ENCODE peak calls at places on chromosomes 2 and 18, in nine cellular contexts. One of them, this sample, is unnamed.

GRCh38 chr2:17709897-17710296 is 43.7 kb downstream of the SMC6 start:
- DNase-seq in lower leg skin: no peak
- DNase-seq in HCT116: no peak
- DNase-seq in IMR-90: no peak
- DNase-seq in tibial nerve: no peak
- DNase-seq in H1: no peak
- DNase-seq in NB4: no peak
- DNase-seq in stomach: no peak
- DNase-seq in GM12891: no peak
- DNase-seq in this sample: no peak

GRCh38 chr2:55856936-55857335 is 66.6 kb downstream of the EFEMP1 start:
- DNase-seq in stomach: no peak
- DNase-seq in H1: no peak
- DNase-seq in lower leg skin: no peak
- DNase-seq in GM12891: no peak
- DNase-seq in NB4: no peak
- DNase-seq in IMR-90: peak
- DNase-seq in tibial nerve: no peak
- DNase-seq in HCT116: no peak
- DNase-seq in this sample: no peak

GRCh38 chr18:10317864-10318685 is 136.4 kb upstream of the APCDD1 start:
- DNase-seq in tibial nerve: no peak
- DNase-seq in NB4: no peak
- DNase-seq in HCT116: no peak
- DNase-seq in IMR-90: no peak
- DNase-seq in stomach: no peak
- DNase-seq in lower leg skin: no peak
- DNase-seq in GM12891: no peak
- DNase-seq in H1: no peak
- DNase-seq in this sample: no peak

GRCh38 chr2:239691720-239692119 is 290.9 kb upstream of the HDAC4 start:
- DNase-seq in lower leg skin: peak
- DNase-seq in GM12891: no peak
- DNase-seq in NB4: no peak
- DNase-seq in IMR-90: no peak
- DNase-seq in H1: no peak
- DNase-seq in HCT116: no peak
- DNase-seq in tibial nerve: no peak
- DNase-seq in stomach: no peak
- DNase-seq in this sample: no peak

GRCh38 chr2:96159084-96159830 is 14.0 kb upstream of the DUSP2 start:
- DNase-seq in GM12891: no peak
- DNase-seq in HCT116: no peak
- DNase-seq in lower leg skin: no peak
- DNase-seq in stomach: no peak
- DNase-seq in tibial nerve: no peak
- DNase-seq in IMR-90: no peak
- DNase-seq in NB4: no peak
- DNase-seq in H1: no peak
- DNase-seq in this sample: no peak

GRCh38 chr18:47077111-47077510 is 41.7 kb upstream of the ELOA2 start:
- DNase-seq in GM12891: no peak
- DNase-seq in IMR-90: no peak
- DNase-seq in stomach: no peak
- DNase-seq in HCT116: no peak
- DNase-seq in H1: no peak
- DNase-seq in tibial nerve: no peak
- DNase-seq in lower leg skin: no peak
- DNase-seq in NB4: no peak
- DNase-seq in this sample: no peak

GRCh38 chr2:32425719-32426141 is 68.9 kb downstream of the BIRC6 start:
- DNase-seq in lower leg skin: no peak
- DNase-seq in NB4: no peak
- DNase-seq in stomach: no peak
- DNase-seq in GM12891: no peak
- DNase-seq in HCT116: no peak
- DNase-seq in IMR-90: peak
- DNase-seq in tibial nerve: no peak
- DNase-seq in H1: no peak
- DNase-seq in this sample: no peak

GRCh38 chr18:74840492-74841167 is 243.0 kb downstream of the ZNF407 start:
- DNase-seq in HCT116: no peak
- DNase-seq in lower leg skin: no peak
- DNase-seq in IMR-90: peak
- DNase-seq in GM12891: no peak
- DNase-seq in tibial nerve: no peak
- DNase-seq in NB4: no peak
- DNase-seq in H1: no peak
- DNase-seq in stomach: no peak
- DNase-seq in this sample: peak

GRCh38 chr2:96882230-96882629 is 12.3 kb upstream of the SEMA4C start:
- DNase-seq in lower leg skin: no peak
- DNase-seq in NB4: no peak
- DNase-seq in GM12891: no peak
- DNase-seq in stomach: no peak
- DNase-seq in HCT116: no peak
- DNase-seq in IMR-90: no peak
- DNase-seq in tibial nerve: no peak
- DNase-seq in H1: peak
- DNase-seq in this sample: no peak

GRCh38 chr2:191910518-191910917 is 63.6 kb upstream of the CAVIN2 start:
- DNase-seq in stomach: no peak
- DNase-seq in IMR-90: peak
- DNase-seq in NB4: peak
- DNase-seq in lower leg skin: no peak
- DNase-seq in HCT116: no peak
- DNase-seq in H1: no peak
- DNase-seq in tibial nerve: no peak
- DNase-seq in GM12891: no peak
- DNase-seq in this sample: peak

GRCh38 chr2:10132043-10132575 is 9.6 kb downstream of the RRM2 start:
- DNase-seq in tibial nerve: no peak
- DNase-seq in GM12891: no peak
- DNase-seq in HCT116: no peak
- DNase-seq in IMR-90: no peak
- DNase-seq in NB4: no peak
- DNase-seq in stomach: no peak
- DNase-seq in lower leg skin: no peak
- DNase-seq in H1: no peak
- DNase-seq in this sample: no peak
- TF ChIP-seq POLR2A in tibial nerve: no peak
- TF ChIP-seq POLR2A in GM12891: no peak
- TF ChIP-seq POLR2A in HCT116: no peak
- TF ChIP-seq POLR2A in IMR-90: no peak
- TF ChIP-seq POLR2A in NB4: peak
- TF ChIP-seq POLR2A in stomach: no peak
- TF ChIP-seq POLR2A in lower leg skin: no peak
- TF ChIP-seq POLR2A in H1: no peak
- TF ChIP-seq POLR2A in this sample: no peak

GRCh38 chr18:2907459-2908145 is 60.8 kb downstream of the EMILIN2 start:
- DNase-seq in H1: no peak
- DNase-seq in lower leg skin: peak
- DNase-seq in IMR-90: no peak
- DNase-seq in tibial nerve: peak
- DNase-seq in GM12891: no peak
- DNase-seq in NB4: peak
- DNase-seq in stomach: no peak
- DNase-seq in HCT116: no peak
- DNase-seq in this sample: no peak

GRCh38 chr18:2903006-2903405 is 56.2 kb downstream of the EMILIN2 start:
- DNase-seq in GM12891: no peak
- DNase-seq in tibial nerve: peak
- DNase-seq in stomach: no peak
- DNase-seq in H1: no peak
- DNase-seq in IMR-90: peak
- DNase-seq in lower leg skin: peak
- DNase-seq in NB4: no peak
- DNase-seq in HCT116: no peak
- DNase-seq in this sample: peak

GRCh38 chr18:2908166-2908945 is 61.5 kb downstream of the EMILIN2 start:
- DNase-seq in lower leg skin: peak
- DNase-seq in H1: no peak
- DNase-seq in tibial nerve: peak
- DNase-seq in HCT116: no peak
- DNase-seq in GM12891: no peak
- DNase-seq in stomach: no peak
- DNase-seq in NB4: no peak
- DNase-seq in IMR-90: no peak
- DNase-seq in this sample: no peak

GRCh38 chr18:2906522-2907458 is 60.0 kb downstream of the EMILIN2 start:
- DNase-seq in lower leg skin: peak
- DNase-seq in GM12891: peak
- DNase-seq in stomach: no peak
- DNase-seq in IMR-90: no peak
- DNase-seq in NB4: peak
- DNase-seq in H1: peak
- DNase-seq in tibial nerve: peak
- DNase-seq in HCT116: no peak
- DNase-seq in this sample: no peak

GRCh38 chr18:2905802-2906521 is 59.2 kb downstream of the EMILIN2 start:
- DNase-seq in GM12891: peak
- DNase-seq in lower leg skin: peak
- DNase-seq in NB4: peak
- DNase-seq in stomach: peak
- DNase-seq in tibial nerve: peak
- DNase-seq in H1: peak
- DNase-seq in IMR-90: no peak
- DNase-seq in HCT116: peak
- DNase-seq in this sample: no peak
- TF ChIP-seq POLR2A in GM12891: peak
- TF ChIP-seq POLR2A in lower leg skin: no peak
- TF ChIP-seq POLR2A in NB4: no peak
- TF ChIP-seq POLR2A in stomach: no peak
- TF ChIP-seq POLR2A in tibial nerve: peak
- TF ChIP-seq POLR2A in H1: no peak
- TF ChIP-seq POLR2A in IMR-90: no peak
- TF ChIP-seq POLR2A in HCT116: peak
- TF ChIP-seq POLR2A in this sample: no peak

GRCh38 chr18:49562481-49563129 is 748 bp downstream of the LIPG start:
- DNase-seq in IMR-90: no peak
- DNase-seq in GM12891: no peak
- DNase-seq in NB4: no peak
- DNase-seq in H1: peak
- DNase-seq in tibial nerve: no peak
- DNase-seq in lower leg skin: no peak
- DNase-seq in stomach: no peak
- DNase-seq in HCT116: no peak
- DNase-seq in this sample: no peak

GRCh38 chr18:49563130-49563540 is 1.3 kb downstream of the LIPG start:
- DNase-seq in HCT116: peak
- DNase-seq in IMR-90: no peak
- DNase-seq in tibial nerve: no peak
- DNase-seq in NB4: peak
- DNase-seq in H1: no peak
- DNase-seq in lower leg skin: no peak
- DNase-seq in stomach: no peak
- DNase-seq in GM12891: no peak
- DNase-seq in this sample: no peak

GRCh38 chr18:49560277-49561126 is 1.4 kb upstream of the LIPG start:
- DNase-seq in IMR-90: no peak
- DNase-seq in lower leg skin: peak
- DNase-seq in tibial nerve: no peak
- DNase-seq in NB4: no peak
- DNase-seq in H1: peak
- DNase-seq in GM12891: no peak
- DNase-seq in stomach: no peak
- DNase-seq in HCT116: no peak
- DNase-seq in this sample: no peak

GRCh38 chr18:49561127-49561376 is 805 bp upstream of the LIPG start:
- DNase-seq in IMR-90: no peak
- DNase-seq in GM12891: no peak
- DNase-seq in NB4: no peak
- DNase-seq in tibial nerve: no peak
- DNase-seq in HCT116: no peak
- DNase-seq in lower leg skin: no peak
- DNase-seq in stomach: no peak
- DNase-seq in H1: no peak
- DNase-seq in this sample: no peak

DNA sequence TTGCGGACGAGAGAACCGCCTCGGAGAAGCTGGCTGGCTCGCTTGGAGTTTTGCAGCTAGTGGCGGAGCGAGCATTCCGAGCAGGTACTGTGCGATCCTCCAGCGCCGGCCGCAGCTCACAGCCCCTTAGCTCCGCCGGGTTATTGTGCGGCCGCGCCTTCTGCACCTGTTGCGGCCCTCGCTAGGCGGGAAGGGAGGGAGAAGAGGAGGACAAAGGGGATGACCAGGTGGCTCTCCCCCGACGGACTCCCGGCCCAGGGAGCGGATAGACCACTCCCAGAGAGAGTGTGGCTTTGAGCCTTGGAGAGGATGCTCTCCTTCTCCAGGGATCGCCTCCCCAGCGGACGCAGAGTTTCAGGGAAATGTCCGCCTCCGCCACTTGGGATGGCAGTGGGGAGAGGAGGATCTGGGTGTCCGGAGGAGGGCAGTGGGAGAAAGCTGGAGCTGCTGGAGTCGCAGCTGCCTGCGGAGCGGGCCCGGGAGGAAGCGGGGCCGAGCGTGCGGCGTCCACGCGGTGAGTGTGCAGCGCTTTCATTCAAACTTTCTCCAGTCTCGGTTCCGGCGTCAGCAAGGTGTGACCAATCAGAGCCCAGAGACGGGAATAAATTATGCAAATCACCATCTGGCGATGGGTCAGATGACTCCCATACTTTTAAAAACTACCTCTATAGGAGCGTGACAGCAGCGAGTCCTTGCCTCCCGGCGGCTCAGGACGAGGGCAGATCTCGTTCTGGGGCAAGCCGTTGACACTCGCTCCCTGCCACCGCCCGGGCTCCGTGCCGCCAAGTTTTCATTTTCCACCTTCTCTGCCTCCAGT is at the start of gene LIPG:
- DNase-seq in lower leg skin: no peak
- DNase-seq in tibial nerve: no peak
- DNase-seq in H1: peak
- DNase-seq in HCT116: peak
- DNase-seq in IMR-90: peak
- DNase-seq in GM12891: peak
- DNase-seq in NB4: peak
- DNase-seq in stomach: peak
- DNase-seq in this sample: no peak
- TF ChIP-seq POLR2A in lower leg skin: no peak
- TF ChIP-seq POLR2A in tibial nerve: no peak
- TF ChIP-seq POLR2A in H1: peak
- TF ChIP-seq POLR2A in HCT116: no peak
- TF ChIP-seq POLR2A in IMR-90: no peak
- TF ChIP-seq POLR2A in GM12891: no peak
- TF ChIP-seq POLR2A in NB4: no peak
- TF ChIP-seq POLR2A in stomach: no peak
- TF ChIP-seq POLR2A in this sample: peak

DNA sequence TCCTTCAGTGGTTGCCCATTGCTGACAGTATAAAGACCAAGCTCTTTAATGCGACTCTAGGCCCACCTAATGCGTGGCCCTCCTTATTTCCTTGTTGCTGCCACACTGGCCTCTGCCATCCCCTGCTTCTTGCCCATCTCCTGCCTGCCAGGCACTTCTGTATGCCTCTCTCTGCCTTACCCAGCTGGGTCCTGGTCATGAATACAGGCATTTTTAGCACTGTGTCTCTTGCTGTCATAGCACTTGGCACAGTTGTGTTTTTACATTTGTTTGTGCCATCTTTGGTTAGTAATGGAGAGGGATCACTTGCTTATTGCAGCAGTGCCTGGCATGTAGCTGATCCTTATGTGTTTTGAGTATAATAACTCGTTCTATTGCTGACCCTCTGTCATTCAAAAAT is 38.7 kb downstream of the MAP4K4 start:
- DNase-seq in IMR-90: no peak
- DNase-seq in stomach: no peak
- DNase-seq in lower leg skin: no peak
- DNase-seq in tibial nerve: no peak
- DNase-seq in GM12891: no peak
- DNase-seq in HCT116: no peak
- DNase-seq in NB4: no peak
- DNase-seq in H1: no peak
- DNase-seq in this sample: no peak
- TF ChIP-seq POLR2A in IMR-90: no peak
- TF ChIP-seq POLR2A in stomach: no peak
- TF ChIP-seq POLR2A in lower leg skin: no peak
- TF ChIP-seq POLR2A in tibial nerve: no peak
- TF ChIP-seq POLR2A in GM12891: no peak
- TF ChIP-seq POLR2A in HCT116: no peak
- TF ChIP-seq POLR2A in NB4: no peak
- TF ChIP-seq POLR2A in H1: no peak
- TF ChIP-seq POLR2A in this sample: no peak